ENCODE peak calls at places on chromosomes 2 and 18, in six cellular contexts. M, U, N, E, Z and Q are unnamed samples.

GRCh38 chr2:168192839-168193616 is 54.4 kb downstream of the STK39 start:
- DNase-seq in U (no peak), E (no peak), N (no peak), M (peak), Z (no peak), Q (no peak)

GRCh38 chr2:69946351-69947077 is 14.9 kb downstream of the ASPRV1 start:
- DNase-seq in U (peak), M (no peak), Z (no peak), N (peak), E (no peak), Q (no peak)

GRCh38 chr2:180184506-180184905 is 177.4 kb upstream of the CWC22 start:
- DNase-seq in Z (no peak), E (no peak), U (no peak), M (no peak), N (no peak), Q (no peak)

GRCh38 chr18:9782073-9782857 is 74.2 kb downstream of the RAB31 start:
- DNase-seq in M (no peak), E (no peak), N (no peak), Z (no peak), U (no peak), Q (no peak)

GRCh38 chr2:131042161-131042775 is 51.0 kb downstream of the FAM168B start:
- DNase-seq in U (no peak), Z (no peak), M (no peak), E (no peak), N (no peak), Q (no peak)

GRCh38 chr2:27653397-27653796 is 10.0 kb downstream of the SUPT7L start:
- DNase-seq in Z (no peak), M (no peak), E (no peak), N (no peak), U (no peak), Q (no peak)

GRCh38 chr2:288002-288742 is at the start of gene ALKAL2:
- DNase-seq in M (no peak), U (no peak), Z (peak), E (no peak), N (no peak), Q (no peak)

GRCh38 chr2:173874003-173874898 is 90.9 kb downstream of the SP3 start:
- DNase-seq in M (no peak), U (no peak), Z (no peak), E (no peak), N (peak), Q (no peak)

GRCh38 chr2:156331572-156332451 is 709 bp downstream of the NR4A2 start:
- DNase-seq in Z (peak), U (no peak), M (peak), N (no peak), E (peak), Q (no peak)

GRCh38 chr2:38443021-38443541 is 66.0 kb upstream of the ATL2 start:
- DNase-seq in Z (no peak), U (no peak), N (no peak), E (no peak), M (no peak), Q (no peak)

GRCh38 chr18:61474918-61475317 is 141.7 kb downstream of the CDH20 start:
- DNase-seq in U (no peak), M (no peak), E (no peak), N (no peak), Z (no peak), Q (no peak)

GRCh38 chr2:153871231-153872221 is at the start of gene GALNT13:
- DNase-seq in U (no peak), N (peak), Z (peak), E (no peak), M (peak), Q (peak)

GRCh38 chr18:78603102-78603501 is 376.5 kb upstream of the SALL3 start:
- DNase-seq in M (no peak), Z (no peak), N (no peak), U (no peak), E (no peak), Q (no peak)

GRCh38 chr2:172662099-172662498 is 73.5 kb upstream of the RAPGEF4 start:
- DNase-seq in E (no peak), M (no peak), N (no peak), U (no peak), Z (no peak), Q (no peak)

GRCh38 chr2:200367155-200367554 is 60.7 kb downstream of the SPATS2L start:
- DNase-seq in E (no peak), N (no peak), U (no peak), M (no peak), Z (no peak), Q (no peak)

GRCh38 chr2:68857446-68857845 is 13.8 kb downstream of the BMP10 start:
- DNase-seq in N (no peak), M (no peak), Z (no peak), U (no peak), E (no peak), Q (no peak)

GRCh38 chr2:120937736-120938131 is 202.1 kb downstream of the GLI2 start:
- DNase-seq in M (no peak), N (no peak), U (no peak), Z (no peak), E (no peak), Q (no peak)

GRCh38 chr18:47174545-47175116 is 1.5 kb downstream of the IER3IP1 start:
- DNase-seq in M (no peak), Z (no peak), E (no peak), N (no peak), U (no peak), Q (no peak)

GRCh38 chr2:22442051-22442450 is 942.9 kb upstream of the KLHL29 start:
- DNase-seq in Z (no peak), U (no peak), N (no peak), E (no peak), M (no peak), Q (no peak)

GRCh38 chr2:222882484-222882928 is 21.7 kb downstream of the ACSL3 start:
- DNase-seq in U (no peak), M (no peak), N (no peak), E (no peak), Z (no peak), Q (no peak)